ENCODE peak calls at places on chromosomes 7 and 10, in seven cellular contexts. W, X, J, F, U, K and O are unnamed samples.
A peak's percentile ranks its signal among the peaks of the same experiment; 100 is the strongest.

GRCh38 chr7:88111136-88111748 is 108.6 kb downstream of the SRI start:
- DNase-seq in X (peak; percentile 9), U (peak; percentile 0), J (peak; percentile 36), F (peak; percentile 58), K (no peak), W (peak; percentile 46), O (no peak)

GRCh38 chr7:76201732-76202665 is at the start of gene SRRM3:
- DNase-seq in W (peak; percentile 98), F (peak; percentile 84), U (no peak), J (peak; percentile 66), K (peak; percentile 97), X (peak; percentile 52), O (peak; percentile 93)

GRCh38 chr7:107715531-107715930 is 28.4 kb upstream of the CBLL1 start:
- DNase-seq in W (no peak), X (no peak), J (peak; percentile 50), U (no peak), F (peak; percentile 59), K (no peak), O (no peak)

GRCh38 chr10:8193546-8193945 is 139.1 kb downstream of the GATA3 start:
- DNase-seq in X (no peak), W (no peak), U (no peak), F (no peak), K (no peak), J (no peak), O (no peak)

GRCh38 chr10:75230600-75231038 is 5.1 kb downstream of the COMTD1 start:
- DNase-seq in K (peak; percentile 87), X (peak; percentile 74), W (peak; percentile 66), J (peak; percentile 84), U (peak; percentile 48), F (peak; percentile 92), O (no peak)

GRCh38 chr10:44998146-44998631 is 2.5 kb upstream of the ZNF22 start:
- DNase-seq in X (no peak), U (no peak), K (no peak), W (no peak), J (no peak), F (no peak), O (no peak)

GRCh38 chr7:92723978-92724377 is 112.4 kb downstream of the CDK6 start:
- DNase-seq in X (no peak), K (no peak), J (no peak), U (no peak), F (no peak), W (no peak), O (no peak)

GRCh38 chr7:107049971-107050532 is 5.5 kb downstream of the PRKAR2B start:
- DNase-seq in K (no peak), W (no peak), F (no peak), J (no peak), X (no peak), U (no peak), O (no peak)

GRCh38 chr7:43583424-43584199 is 704 bp downstream of the STK17A start:
- DNase-seq in J (peak; percentile 68), W (peak; percentile 75), F (peak; percentile 77), X (peak; percentile 33), K (peak; percentile 44), U (no peak), O (peak; percentile 92)

GRCh38 chr7:157979631-157980340 is 607.8 kb downstream of the PTPRN2 start:
- DNase-seq in W (no peak), K (no peak), J (no peak), U (no peak), X (peak; percentile 12), F (no peak), O (peak; percentile 71)

GRCh38 chr10:117463545-117463920 is 79.0 kb upstream of the EMX2 start:
- DNase-seq in U (no peak), J (no peak), K (no peak), X (no peak), W (no peak), F (no peak), O (no peak)

GRCh38 chr7:114759347-114760062 is 162.4 kb upstream of the MDFIC start:
- DNase-seq in F (peak; percentile 73), J (peak; percentile 23), W (no peak), X (no peak), K (no peak), U (no peak), O (no peak)